ENCODE peak calls at places on chromosomes 11 and 22, in ten cellular contexts. L is mammary epithelial cell, F is neuronal stem cell, X is colonic mucosa, P is mesenchymal stem cell, W is K562, E is mesendoderm, S is H1, A is Karpas-422, R is adipocyte. Y is an unnamed sample.

GRCh38 chr11:63766501-63767270 is 1.9 kb downstream of the ZFTA start:
- DNase-seq in R (no peak), P (no peak), E (no peak), W (no peak), L (no peak), S (no peak), X (peak), A (peak), F (no peak), Y (no peak)

GRCh38 chr22:46830001-46830715 is 67.7 kb downstream of the TBC1D22A start:
- DNase-seq in R (peak), X (no peak), L (peak), S (no peak), E (no peak), P (peak), W (no peak), A (no peak), F (no peak), Y (no peak)

GRCh38 chr11:64355078-64355940 is 3.7 kb upstream of the RPS6KA4 start:
- DNase-seq in P (peak), S (peak), F (no peak), E (peak), L (peak), W (peak), R (peak), A (peak), X (peak), Y (peak)

GRCh38 chr11:73271936-73272679 is at the start of gene P2RY6:
- DNase-seq in S (no peak), R (peak), A (no peak), L (peak), F (no peak), X (no peak), W (no peak), P (peak), E (peak), Y (no peak)

GRCh38 chr11:105177658-105178057 is 38.1 kb upstream of the CARD18 start:
- DNase-seq in L (peak), X (no peak), W (no peak), R (peak), P (peak), A (no peak), S (no peak), F (no peak), E (peak), Y (no peak)

GRCh38 chr11:75878968-75879367 is 64.0 kb downstream of the UVRAG start:
- DNase-seq in S (no peak), F (no peak), P (no peak), W (no peak), L (no peak), E (no peak), X (no peak), R (no peak), A (no peak), Y (no peak)

GRCh38 chr11:19349340-19350025 is 108.7 kb upstream of the E2F8 start:
- DNase-seq in E (no peak), X (no peak), F (no peak), P (no peak), R (no peak), A (no peak), L (no peak), S (no peak), W (no peak), Y (no peak)

GRCh38 chr22:24554316-24555159 is at the start of gene GUCD1:
- DNase-seq in L (peak), E (peak), W (no peak), S (no peak), P (peak), X (peak), A (peak), R (peak), F (no peak), Y (no peak)

GRCh38 chr22:19873138-19873959 is 18.7 kb upstream of the GNB1L start:
- DNase-seq in S (no peak), W (no peak), X (peak), R (no peak), E (no peak), L (no peak), A (no peak), F (no peak), P (no peak), Y (no peak)

GRCh38 chr11:19209617-19210016 is 7.8 kb upstream of the CSRP3 start:
- DNase-seq in A (no peak), P (no peak), E (peak), L (no peak), W (no peak), F (no peak), S (no peak), X (no peak), R (no peak), Y (no peak)

GRCh38 chr11:61579398-61580291 is 1.2 kb downstream of the SYT7 start:
- DNase-seq in E (no peak), L (no peak), A (no peak), R (no peak), X (no peak), P (no peak), W (no peak), S (no peak), F (no peak), Y (no peak)

GRCh38 chr11:11313426-11313825 is 39.6 kb downstream of the CSNK2A3 start:
- DNase-seq in R (peak), S (no peak), A (no peak), X (no peak), F (no peak), P (peak), W (peak), E (no peak), L (peak), Y (no peak)

GRCh38 chr22:35417606-35418005 is 17.7 kb downstream of the MCM5 start:
- DNase-seq in E (no peak), P (no peak), R (no peak), A (no peak), L (no peak), W (no peak), S (no peak), X (no peak), F (no peak), Y (no peak)

GRCh38 chr11:113774174-113774503 is 647 bp upstream of the ZW10 start:
- DNase-seq in W (no peak), F (no peak), E (no peak), R (no peak), L (no peak), X (no peak), P (no peak), S (no peak), A (no peak), Y (no peak)

GRCh38 chr11:70761094-70761905 is 363.0 kb downstream of the CTTN start:
- DNase-seq in W (peak), E (no peak), P (no peak), L (no peak), A (no peak), X (no peak), S (no peak), R (no peak), F (no peak), Y (no peak)

GRCh38 chr11:112631333-112631732 is 329.9 kb upstream of the NCAM1 start:
- DNase-seq in F (no peak), R (no peak), P (no peak), A (no peak), X (no peak), E (no peak), S (no peak), W (no peak), L (no peak), Y (no peak)

GRCh38 chr11:23103403-23103802 is 243.1 kb upstream of the CCDC179 start:
- DNase-seq in E (no peak), F (no peak), P (no peak), R (no peak), A (no peak), L (no peak), X (no peak), S (no peak), W (no peak), Y (no peak)

GRCh38 chr11:95138448-95138847 is 48.8 kb downstream of the ENDOD1 start:
- DNase-seq in S (no peak), W (peak), L (no peak), P (peak), A (peak), R (peak), E (no peak), F (no peak), X (no peak), Y (no peak)

GRCh38 chr22:50325444-50326224 is 1.2 kb downstream of the DENND6B start:
- DNase-seq in R (no peak), L (no peak), E (no peak), F (no peak), X (no peak), A (no peak), W (no peak), P (peak), S (no peak), Y (no peak)

GRCh38 chr11:64919627-64920026 is 2.6 kb upstream of the ATG2A start:
- DNase-seq in P (no peak), W (no peak), E (no peak), X (no peak), S (no peak), F (no peak), A (no peak), L (no peak), R (no peak), Y (no peak)

GRCh38 chr11:69919659-69920499 is 100.7 kb upstream of the FGF3 start:
- DNase-seq in E (no peak), R (no peak), F (no peak), X (no peak), L (no peak), P (no peak), W (no peak), A (no peak), S (no peak), Y (no peak)

GRCh38 chr22:27670701-27671412 is 130.7 kb downstream of the MN1 start:
- DNase-seq in S (peak), R (no peak), W (peak), E (peak), P (peak), X (no peak), A (no peak), L (no peak), F (peak), Y (peak)

GRCh38 chr22:36352775-36353507 is 34.8 kb downstream of the MYH9 start:
- DNase-seq in W (no peak), R (peak), L (peak), E (no peak), A (no peak), X (no peak), F (no peak), P (no peak), S (no peak), Y (no peak)

GRCh38 chr11:68545796-68546195 is 85.2 kb downstream of the PPP6R3 start:
- DNase-seq in P (no peak), A (no peak), F (no peak), L (peak), S (no peak), X (no peak), E (no peak), R (no peak), W (no peak), Y (no peak)

GRCh38 chr11:19218801-19219460 is 17.1 kb upstream of the CSRP3 start:
- DNase-seq in F (no peak), X (no peak), W (peak), E (peak), P (no peak), S (no peak), L (no peak), A (no peak), R (peak), Y (no peak)

GRCh38 chr11:9901931-9902330 is 238.1 kb downstream of the SWAP70 start:
- DNase-seq in A (no peak), L (no peak), W (no peak), X (no peak), P (no peak), F (no peak), R (no peak), S (no peak), E (no peak), Y (no peak)

GRCh38 chr11:9903579-9903978 is 239.7 kb downstream of the SWAP70 start:
- DNase-seq in W (no peak), P (no peak), F (no peak), L (no peak), R (no peak), E (no peak), A (no peak), X (no peak), S (no peak), Y (no peak)

GRCh38 chr11:9905562-9905961 is 241.7 kb downstream of the SWAP70 start:
- DNase-seq in W (no peak), A (no peak), R (no peak), E (no peak), X (no peak), P (no peak), S (no peak), F (no peak), L (no peak), Y (no peak)

GRCh38 chr11:9906043-9906791 is 242.3 kb downstream of the SWAP70 start:
- DNase-seq in R (peak), A (no peak), W (no peak), F (no peak), L (peak), P (peak), E (peak), S (peak), X (no peak), Y (peak)
- H3K9ac ChIP-seq in R (peak), A (no peak), W (no peak), F (no peak), L (no peak), P (peak), E (no peak), S (no peak), X (no peak), Y (no peak)

GRCh38 chr22:22948651-22949611 is 61.3 kb downstream of the IGLL5 start:
- DNase-seq in R (peak), W (no peak), E (no peak), F (no peak), P (no peak), X (no peak), S (no peak), A (no peak), L (no peak), Y (no peak)
- H3K9ac ChIP-seq in R (no peak), W (peak), E (no peak), F (no peak), P (no peak), X (no peak), S (no peak), A (no peak), L (no peak), Y (no peak)

DNA sequence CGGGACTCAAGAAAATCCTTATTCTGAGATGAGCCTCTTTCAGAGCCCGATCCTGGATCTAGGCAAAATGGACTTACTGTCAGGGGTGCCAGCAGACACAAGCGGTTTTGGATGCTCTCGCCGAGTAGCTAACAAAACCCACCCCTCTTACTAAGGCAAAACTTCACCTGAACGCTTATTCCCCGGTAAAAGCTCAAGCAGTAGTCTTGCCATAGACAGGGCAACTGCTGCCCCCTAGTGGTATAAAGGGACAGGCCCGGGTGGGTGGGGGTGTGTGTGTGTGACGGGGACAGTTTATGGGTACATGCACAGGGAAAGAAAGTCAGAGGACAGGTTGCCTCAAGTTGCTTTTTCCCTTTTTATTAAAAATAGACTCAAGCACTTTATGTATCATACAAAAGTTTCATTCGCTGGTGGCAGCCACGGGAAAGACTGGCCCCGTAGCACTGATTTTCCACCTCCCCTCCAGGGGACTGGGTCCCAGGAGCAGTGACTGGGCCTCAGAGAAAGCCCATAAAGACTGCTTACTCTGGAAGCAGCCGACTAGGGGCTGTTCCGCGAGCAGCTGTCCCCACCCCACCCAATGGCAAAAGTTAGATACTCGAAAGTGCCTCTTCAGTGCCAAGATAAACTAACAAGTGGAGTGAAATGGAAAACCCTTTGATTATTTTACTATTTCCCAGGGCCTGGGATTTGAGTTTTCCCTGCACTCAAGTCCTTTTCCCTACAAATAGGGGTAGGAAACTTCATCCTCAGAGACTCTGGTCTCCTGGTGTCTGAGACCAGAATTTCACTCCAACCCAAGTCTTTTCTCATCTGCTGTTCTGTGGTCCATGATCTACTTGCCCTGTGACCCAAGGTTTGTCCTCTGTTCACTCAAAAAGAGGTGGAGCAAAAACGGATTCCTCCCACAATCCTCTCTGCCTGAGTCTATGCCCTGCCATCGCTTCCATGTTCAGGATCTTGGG is 4.7 kb downstream of the YPEL4 start:
- DNase-seq in L (no peak), E (peak), A (peak), W (peak), X (peak), R (peak), P (peak), F (peak), S (no peak), Y (peak)
- H3K9ac ChIP-seq in L (no peak), E (peak), A (no peak), W (peak), X (no peak), R (peak), P (peak), F (no peak), S (no peak), Y (peak)

GRCh38 chr11:122002926-122003325 is 113.1 kb downstream of the BLID start:
- DNase-seq in F (no peak), A (no peak), P (peak), E (no peak), R (no peak), L (no peak), X (no peak), S (no peak), W (no peak), Y (no peak)

GRCh38 chr11:122004446-122004845 is 111.6 kb downstream of the BLID start:
- DNase-seq in A (no peak), X (no peak), R (no peak), F (no peak), L (no peak), P (no peak), E (no peak), S (no peak), W (no peak), Y (no peak)

GRCh38 chr11:121996574-121996973 is 119.4 kb downstream of the BLID start:
- DNase-seq in P (no peak), W (no peak), R (no peak), X (no peak), F (no peak), L (no peak), S (no peak), E (no peak), A (no peak), Y (no peak)

GRCh38 chr11:122007611-122008071 is 108.4 kb downstream of the BLID start:
- DNase-seq in W (no peak), S (no peak), A (no peak), X (no peak), F (no peak), E (no peak), L (no peak), P (no peak), R (peak), Y (no peak)

GRCh38 chr11:122002047-122002446 is 114.0 kb downstream of the BLID start:
- DNase-seq in F (no peak), S (no peak), R (no peak), P (no peak), X (no peak), E (no peak), L (no peak), W (no peak), A (no peak), Y (no peak)
- H3K9ac ChIP-seq in F (no peak), S (no peak), R (no peak), P (no peak), X (no peak), E (no peak), L (no peak), W (no peak), A (no peak), Y (no peak)

Y was measured in NT2/D1.